ENCODE peak calls at places on chromosomes 6 and 20, in four cellular contexts. T, Y, W and J are unnamed samples.

GRCh38 chr20:37298190-37298939 is 8.9 kb downstream of the MANBAL start:
- DNase-seq in T (no peak), Y (no peak), W (no peak), J (no peak)

GRCh38 chr6:108944707-108945685 is 96.8 kb downstream of the ARMC2 start:
- DNase-seq in Y (no peak), T (no peak), W (no peak), J (no peak)

GRCh38 chr6:167141667-167142432 is 15.9 kb downstream of the GPR31 start:
- DNase-seq in W (peak; percentile 32), Y (no peak), T (peak; percentile 56), J (peak; percentile 10)

GRCh38 chr6:25981529-25982263 is 19.1 kb downstream of the TRIM38 start:
- DNase-seq in Y (no peak), T (no peak), W (no peak), J (no peak)

GRCh38 chr20:57651977-57652864 is 32.0 kb upstream of the ZBP1 start:
- DNase-seq in Y (no peak), W (no peak), T (peak; percentile 5), J (no peak)

GRCh38 chr6:149615805-149616204 is 32.7 kb downstream of the KATNA1 start:
- DNase-seq in Y (no peak), T (no peak), W (no peak), J (no peak)

GRCh38 chr6:129105793-129106192 is 222.9 kb downstream of the LAMA2 start:
- DNase-seq in Y (no peak), W (no peak), T (no peak), J (no peak)

GRCh38 chr6:44386364-44386928 is 1.1 kb upstream of the CDC5L start:
- DNase-seq in T (no peak), W (no peak), Y (no peak), J (no peak)

GRCh38 chr6:89242574-89243330 is 25.6 kb upstream of the GABRR1 start:
- DNase-seq in T (no peak), Y (no peak), W (no peak), J (peak; percentile 37)

GRCh38 chr6:63997727-63998126 is 362.1 kb downstream of the PHF3 start:
- DNase-seq in T (no peak), Y (no peak), W (no peak), J (no peak)

GRCh38 chr20:62141397-62142251 is 1.6 kb downstream of the PSMA7 start:
- DNase-seq in T (no peak), Y (no peak), W (no peak), J (peak; percentile 55)

GRCh38 chr6:24357336-24358218 is at the start of gene DCDC2:
- DNase-seq in Y (no peak), T (no peak), W (no peak), J (no peak)

GRCh38 chr20:46523696-46524328 is 10.5 kb upstream of the ZNF334 start:
- DNase-seq in T (no peak), Y (no peak), W (no peak), J (no peak)

GRCh38 chr6:44023586-44024454 is 103.4 kb downstream of the MRPL14 start:
- DNase-seq in W (no peak), Y (no peak), T (no peak), J (no peak)

GRCh38 chr20:48648482-48649051 is 179.2 kb downstream of the PREX1 start:
- DNase-seq in T (no peak), Y (no peak), W (no peak), J (no peak)

GRCh38 chr6:25014806-25015560 is 79.2 kb upstream of the RIPOR2 start:
- DNase-seq in T (no peak), W (no peak), Y (no peak), J (no peak)

GRCh38 chr6:130760006-130760405 is 67.2 kb upstream of the SMLR1 start:
- DNase-seq in W (no peak), Y (no peak), T (no peak), J (no peak)

GRCh38 chr6:34143884-34144580 is 1.9 kb downstream of the GRM4 start:
- DNase-seq in T (peak; percentile 59), Y (no peak), W (peak; percentile 90), J (no peak)

GRCh38 chr6:33757906-33758305 is 11.2 kb upstream of the IP6K3 start:
- DNase-seq in W (no peak), T (no peak), Y (no peak), J (no peak)

GRCh38 chr6:151704383-151704782 is 103.1 kb upstream of the ESR1 start:
- DNase-seq in W (no peak), Y (no peak), T (no peak), J (no peak)

GRCh38 chr6:43995137-43995536 is 132.1 kb downstream of the MRPL14 start:
- DNase-seq in W (no peak), T (no peak), Y (no peak), J (no peak)

GRCh38 chr6:143276436-143276835 is 174.1 kb downstream of the ADAT2 start:
- DNase-seq in W (no peak), T (peak; percentile 15), Y (no peak), J (no peak)

GRCh38 chr6:16344756-16345155 is 106.4 kb downstream of the GMPR start:
- DNase-seq in T (no peak), W (no peak), Y (no peak), J (no peak)

GRCh38 chr20:24066075-24066700 is 77.6 kb upstream of the GGTLC1 start:
- DNase-seq in W (no peak), Y (no peak), T (no peak), J (peak; percentile 21)

GRCh38 chr6:91569071-91569470 is 982.2 kb upstream of the MAP3K7 start:
- DNase-seq in T (no peak), W (no peak), Y (no peak), J (no peak)

GRCh38 chr6:118495639-118496296 is 52.3 kb upstream of the PLN start:
- DNase-seq in T (no peak), Y (no peak), W (no peak), J (no peak)

DNA sequence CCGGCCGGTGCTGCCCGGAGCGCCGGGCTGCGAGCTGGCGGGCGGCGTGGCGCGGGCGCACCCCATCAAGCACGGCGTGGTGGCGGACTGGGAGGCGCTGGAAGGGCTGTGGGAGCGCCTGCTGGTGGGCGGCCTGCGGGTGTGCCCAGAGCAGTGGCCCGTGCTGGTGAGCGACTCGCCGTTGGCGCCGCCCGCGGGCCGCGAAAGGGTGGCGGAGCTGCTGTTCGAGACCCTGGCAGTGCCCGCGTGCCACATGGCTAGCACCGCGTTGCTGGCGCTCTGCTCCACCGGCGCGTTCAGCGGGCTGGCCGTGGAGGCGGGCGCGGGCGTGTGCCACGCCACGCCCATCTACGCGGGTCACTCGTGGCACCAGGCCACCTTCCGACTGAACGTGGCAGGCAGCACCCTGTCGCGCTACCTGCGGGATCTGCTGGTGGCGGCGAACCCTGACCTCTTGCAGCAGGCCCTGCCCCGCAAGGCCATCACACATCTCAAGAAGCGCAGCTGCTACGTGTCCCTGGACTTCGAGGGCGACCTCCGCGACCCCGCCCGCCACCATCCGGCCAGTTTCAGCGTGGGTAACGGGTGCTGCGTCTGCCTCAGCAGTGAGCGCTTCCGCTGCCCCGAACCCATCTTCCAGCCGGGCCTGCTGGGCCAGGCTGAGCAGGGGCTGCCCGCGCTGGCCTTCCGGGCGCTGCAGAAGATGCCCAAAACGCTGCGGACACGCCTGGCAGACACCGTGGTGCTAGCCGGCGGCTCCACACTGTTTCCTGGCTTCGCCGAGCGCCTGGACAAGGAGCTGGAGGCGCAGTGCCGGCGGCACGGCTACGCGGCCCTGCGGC is 723 bp downstream of the ACTL10 start:
- DNase-seq in T (peak; percentile 83), W (peak; percentile 27), Y (no peak), J (peak; percentile 35)
- TF ChIP-seq SPI1 in T (no peak), W (no peak), Y (no peak), J (no peak)

GRCh38 chr6:55180258-55180657 is 5.9 kb downstream of the HCRTR2 start:
- DNase-seq in Y (no peak), W (no peak), T (no peak), J (no peak)

GRCh38 chr6:55176958-55177357 is 2.6 kb downstream of the HCRTR2 start:
- DNase-seq in T (no peak), Y (no peak), W (no peak), J (no peak)

GRCh38 chr6:55175778-55176084 is 1.4 kb downstream of the HCRTR2 start:
- DNase-seq in Y (no peak), W (no peak), T (no peak), J (no peak)

GRCh38 chr6:55174211-55175013 is at the start of gene HCRTR2:
- DNase-seq in W (no peak), T (no peak), Y (no peak), J (no peak)

DNA sequence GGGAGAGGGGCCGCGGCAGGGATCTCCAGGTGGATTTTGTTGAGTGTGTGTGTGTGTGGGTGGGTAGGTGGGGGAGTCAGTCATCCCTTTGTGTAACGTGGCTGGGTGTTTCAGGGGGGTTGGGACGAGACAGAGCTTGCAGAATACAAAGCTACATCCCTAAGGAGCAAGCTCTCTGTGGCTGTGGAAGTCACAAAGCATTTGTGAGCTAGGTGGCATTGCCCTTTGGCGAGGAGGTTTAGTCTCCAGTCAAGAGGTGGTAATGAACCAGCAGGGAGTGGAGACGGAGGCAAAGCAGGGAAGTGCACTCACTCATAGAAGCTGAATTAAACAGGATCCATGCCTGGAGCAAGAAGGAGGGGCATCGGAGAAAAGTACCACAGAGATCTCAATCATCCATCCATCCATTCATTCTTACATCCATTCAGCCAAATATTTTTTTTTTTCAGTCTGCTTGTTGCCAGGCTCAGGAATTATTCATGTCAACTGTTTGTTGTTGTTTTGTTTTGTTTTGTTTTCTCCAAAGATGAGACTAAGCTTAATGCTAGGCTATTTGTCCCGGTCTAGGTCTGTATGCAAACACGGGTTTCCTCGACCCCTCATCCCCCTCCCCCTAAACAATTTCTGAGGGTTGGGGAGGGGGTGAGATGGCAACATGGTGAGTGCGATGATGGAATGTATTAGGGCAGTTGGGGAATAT is 913 bp downstream of the HCRTR2 start:
- DNase-seq in Y (no peak), W (no peak), T (no peak), J (no peak)
- TF ChIP-seq SPI1 in Y (no peak), W (no peak), T (no peak), J (no peak)

GRCh38 chr6:81682858-81683257 is 69.6 kb downstream of the TENT5A start:
- DNase-seq in Y (no peak), W (no peak), T (no peak), J (no peak)

GRCh38 chr6:81682238-81682795 is 70.2 kb downstream of the TENT5A start:
- DNase-seq in W (no peak), T (no peak), Y (no peak), J (no peak)

GRCh38 chr6:81689580-81689979 is 62.9 kb downstream of the TENT5A start:
- DNase-seq in T (no peak), W (no peak), Y (no peak), J (no peak)

DNA sequence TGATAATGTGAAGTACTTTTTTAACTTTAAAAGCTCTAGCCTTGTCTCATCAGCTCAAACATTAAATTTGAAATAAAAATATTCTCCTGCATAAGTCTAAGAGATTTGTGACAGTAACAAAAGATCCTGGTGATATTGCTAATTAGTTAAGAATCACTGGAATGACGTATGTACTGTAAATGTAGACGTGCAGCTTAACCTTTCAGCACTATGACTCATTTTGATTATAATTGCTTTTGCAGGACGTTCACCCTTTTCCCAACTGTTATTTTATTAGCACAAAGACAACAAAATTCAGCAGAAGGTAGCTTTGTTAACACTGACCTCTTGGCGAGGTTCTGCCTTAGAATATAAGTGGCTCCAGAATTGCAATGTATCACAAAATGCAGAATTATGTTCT is 68.6 kb downstream of the TENT5A start:
- DNase-seq in T (no peak), W (no peak), Y (no peak), J (no peak)
- TF ChIP-seq SPI1 in T (no peak), W (no peak), Y (no peak), J (no peak)

DNA sequence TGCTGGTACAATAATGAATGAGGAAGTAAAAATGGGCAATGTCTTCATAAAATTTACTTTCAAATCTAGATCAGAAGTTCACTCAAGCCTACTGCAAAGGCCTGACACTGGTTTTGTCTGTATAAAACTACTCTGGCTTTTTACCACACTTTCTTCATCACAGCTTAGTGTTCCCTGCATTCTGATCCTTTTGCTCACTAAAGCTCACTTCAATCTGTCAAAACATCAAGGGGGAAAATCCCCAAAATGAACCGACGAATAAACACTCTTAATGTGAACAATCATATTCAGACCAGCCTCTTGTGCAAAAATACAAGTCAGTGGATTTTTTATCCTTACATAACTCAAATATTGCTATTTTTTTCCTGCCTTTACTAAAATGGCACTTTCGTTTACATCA is 98.5 kb downstream of the PRDM1 start:
- DNase-seq in T (no peak), Y (no peak), W (no peak), J (no peak)
- TF ChIP-seq SPI1 in T (no peak), Y (no peak), W (no peak), J (no peak)